ENCODE peak calls at places on chromosomes 3 and 15, in four cellular contexts. V is HepG2, H is K562, F is GM12878. O is an unnamed sample.

GRCh38 chr3:187183210-187183862 is 13.9 kb upstream of the RTP1 start:
- DNase-seq in V (no peak), H (no peak), F (no peak), O (no peak)

GRCh38 chr15:69551391-69552056 is 98.9 kb downstream of the RPLP1 start:
- DNase-seq in V (no peak), H (no peak), F (no peak), O (no peak)

GRCh38 chr3:40452057-40452456 is 5.1 kb upstream of the RPL14 start:
- DNase-seq in V (no peak), H (no peak), F (no peak), O (no peak)

GRCh38 chr15:68553994-68554715 is 24.6 kb upstream of the CORO2B start:
- DNase-seq in V (peak; percentile 61), H (peak; percentile 77), F (no peak), O (peak; percentile 71)

GRCh38 chr3:129519449-129519848 is 9.0 kb upstream of the RHO start:
- DNase-seq in V (no peak), H (no peak), F (no peak), O (no peak)

GRCh38 chr3:150544726-150545125 is 1.6 kb downstream of the SERP1 start:
- DNase-seq in V (peak; percentile 12), H (no peak), F (no peak), O (no peak)

GRCh38 chr15:67003586-67003985 is 61.8 kb upstream of the SMAD3 start:
- DNase-seq in V (no peak), H (no peak), F (no peak), O (peak; percentile 39)

GRCh38 chr3:176807938-176808337 is 389.3 kb downstream of the TBL1XR1 start:
- DNase-seq in V (no peak), H (no peak), F (no peak), O (no peak)

GRCh38 chr3:193776626-193777025 is 183.6 kb downstream of the OPA1 start:
- DNase-seq in V (no peak), H (no peak), F (no peak), O (no peak)

GRCh38 chr3:183555541-183556081 is at the start of gene KLHL6:
- DNase-seq in V (no peak), H (peak; percentile 53), F (peak; percentile 64), O (no peak)

GRCh38 chr3:56923546-56924224 is 121.9 kb upstream of the ARHGEF3 start:
- DNase-seq in V (no peak), H (peak; percentile 2), F (no peak), O (peak; percentile 52)

GRCh38 chr3:160885791-160886286 is 129.8 kb downstream of the PPM1L start:
- DNase-seq in V (peak; percentile 1), H (peak; percentile 83), F (peak; percentile 13), O (no peak)

GRCh38 chr3:36381311-36381956 is 1.1 kb downstream of the STAC start:
- DNase-seq in V (no peak), H (no peak), F (no peak), O (no peak)

GRCh38 chr3:50554553-50554952 is 13.0 kb downstream of the C3orf18 start:
- DNase-seq in V (no peak), H (no peak), F (no peak), O (no peak)

GRCh38 chr15:78050441-78050809 is 27.1 kb downstream of the TBC1D2B start:
- DNase-seq in V (no peak), H (no peak), F (no peak), O (no peak)

GRCh38 chr15:78049691-78050440 is 27.6 kb downstream of the TBC1D2B start:
- DNase-seq in V (no peak), H (no peak), F (peak; percentile 68), O (no peak)

GRCh38 chr15:78052545-78052944 is 25.0 kb downstream of the TBC1D2B start:
- DNase-seq in V (no peak), H (no peak), F (no peak), O (no peak)

GRCh38 chr15:78050851-78051250 is 26.7 kb downstream of the TBC1D2B start:
- DNase-seq in V (no peak), H (no peak), F (no peak), O (no peak)

GRCh38 chr15:78051622-78052405 is 25.7 kb downstream of the TBC1D2B start:
- DNase-seq in V (no peak), H (no peak), F (no peak), O (no peak)
- TF ChIP-seq CHD4 in V (no peak), H (no peak), F (no peak), O (no peak)

GRCh38 chr3:14204605-14205284 is 26.1 kb downstream of the LSM3 start:
- DNase-seq in V (no peak), H (peak; percentile 79), F (no peak), O (no peak)
- TF ChIP-seq EP300 in V (no peak), H (peak; percentile 96), F (no peak), O (no peak)

DNA sequence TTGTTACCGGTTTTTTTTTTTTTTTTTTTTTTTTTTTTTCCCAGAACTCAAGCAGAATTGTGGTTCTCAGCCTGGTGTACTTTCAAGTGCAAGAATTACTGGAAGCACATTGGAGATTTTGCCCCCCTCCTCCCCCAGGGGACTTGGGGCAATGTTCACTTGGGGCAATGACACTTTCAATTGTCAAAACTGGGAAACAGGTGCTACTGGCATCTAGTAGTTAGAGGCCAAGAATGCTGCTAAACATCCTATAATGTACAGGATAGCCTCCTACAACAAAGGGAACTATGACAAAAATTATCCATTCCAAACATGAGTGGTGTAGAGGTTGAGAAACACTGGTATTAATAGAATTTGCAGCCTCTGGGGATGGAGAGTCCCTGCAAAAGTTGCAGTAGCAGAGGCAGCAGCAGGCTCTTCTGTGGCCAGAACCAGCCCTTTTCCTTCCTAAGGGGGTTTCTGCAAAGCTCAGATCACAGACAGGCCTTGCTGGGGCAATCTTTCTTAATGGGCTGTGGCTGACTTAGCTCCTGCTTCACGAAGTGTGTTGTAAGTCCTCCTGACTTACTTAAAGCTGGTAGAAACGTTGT is 144.3 kb upstream of the MRPS22 start:
- DNase-seq in V (no peak), H (no peak), F (no peak), O (no peak)
- TF ChIP-seq CHD4 in V (no peak), H (no peak), F (no peak), O (no peak)

GRCh38 chr15:71151061-71151460 is 35.8 kb downstream of the THSD4 start:
- DNase-seq in V (no peak), H (no peak), F (no peak), O (no peak)
- TF ChIP-seq EP300 in V (no peak), H (no peak), F (no peak), O (no peak)

GRCh38 chr3:23702198-23702597 is 103.6 kb upstream of the UBE2E1 start:
- DNase-seq in V (no peak), H (no peak), F (no peak), O (no peak)

GRCh38 chr3:23698652-23699313 is 107.0 kb upstream of the UBE2E1 start:
- DNase-seq in V (no peak), H (no peak), F (no peak), O (no peak)

GRCh38 chr3:23701711-23702110 is 104.0 kb upstream of the UBE2E1 start:
- DNase-seq in V (no peak), H (no peak), F (no peak), O (no peak)

GRCh38 chr3:23697416-23697815 is 108.3 kb upstream of the UBE2E1 start:
- DNase-seq in V (no peak), H (no peak), F (no peak), O (no peak)

GRCh38 chr3:23696842-23697241 is 108.9 kb upstream of the UBE2E1 start:
- DNase-seq in V (no peak), H (no peak), F (no peak), O (no peak)
- TF ChIP-seq CHD4 in V (no peak), H (no peak), F (no peak), O (no peak)

GRCh38 chr3:80190051-80190450 is 422.3 kb upstream of the ROBO1 start:
- DNase-seq in V (no peak), H (no peak), F (no peak), O (no peak)
- TF ChIP-seq EP300 in V (no peak), H (no peak), F (no peak), O (no peak)

DNA sequence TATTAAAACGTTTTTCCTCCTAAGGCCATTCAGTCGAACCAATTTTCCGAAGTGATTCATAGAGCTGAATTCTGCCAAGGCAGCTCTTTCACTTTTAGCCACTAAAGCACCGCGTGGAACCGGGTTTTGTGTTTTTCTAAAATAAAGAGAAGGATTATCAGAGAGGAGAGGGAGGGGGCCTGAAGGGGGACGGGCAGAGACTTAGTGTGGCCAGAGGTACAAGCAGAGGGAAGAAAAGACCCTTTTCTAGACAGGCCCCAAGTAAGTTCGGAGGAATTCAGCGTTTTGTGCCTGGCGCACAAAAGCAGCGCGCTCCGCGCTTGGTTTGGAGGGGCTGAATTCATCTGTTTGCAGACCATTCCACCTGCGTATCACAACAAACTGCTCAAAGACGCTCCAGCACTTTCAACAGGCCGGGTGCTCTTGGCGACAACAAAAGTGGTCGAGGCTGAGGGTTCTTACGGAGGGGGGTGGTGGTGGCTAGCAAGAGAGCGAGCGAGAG is 1.1 kb upstream of the FEZF2 start:
- DNase-seq in V (no peak), H (no peak), F (no peak), O (no peak)
- TF ChIP-seq CHD4 in V (no peak), H (no peak), F (no peak), O (no peak)

GRCh38 chr3:126781406-126781805 is 77.4 kb downstream of the CHCHD6 start:
- DNase-seq in V (no peak), H (no peak), F (no peak), O (no peak)

GRCh38 chr3:126784254-126784653 is 80.2 kb downstream of the CHCHD6 start:
- DNase-seq in V (no peak), H (no peak), F (no peak), O (no peak)

GRCh38 chr3:126780666-126781065 is 76.6 kb downstream of the CHCHD6 start:
- DNase-seq in V (no peak), H (peak; percentile 24), F (no peak), O (no peak)

GRCh38 chr3:126782554-126782953 is 78.5 kb downstream of the CHCHD6 start:
- DNase-seq in V (no peak), H (no peak), F (no peak), O (peak; percentile 54)

DNA sequence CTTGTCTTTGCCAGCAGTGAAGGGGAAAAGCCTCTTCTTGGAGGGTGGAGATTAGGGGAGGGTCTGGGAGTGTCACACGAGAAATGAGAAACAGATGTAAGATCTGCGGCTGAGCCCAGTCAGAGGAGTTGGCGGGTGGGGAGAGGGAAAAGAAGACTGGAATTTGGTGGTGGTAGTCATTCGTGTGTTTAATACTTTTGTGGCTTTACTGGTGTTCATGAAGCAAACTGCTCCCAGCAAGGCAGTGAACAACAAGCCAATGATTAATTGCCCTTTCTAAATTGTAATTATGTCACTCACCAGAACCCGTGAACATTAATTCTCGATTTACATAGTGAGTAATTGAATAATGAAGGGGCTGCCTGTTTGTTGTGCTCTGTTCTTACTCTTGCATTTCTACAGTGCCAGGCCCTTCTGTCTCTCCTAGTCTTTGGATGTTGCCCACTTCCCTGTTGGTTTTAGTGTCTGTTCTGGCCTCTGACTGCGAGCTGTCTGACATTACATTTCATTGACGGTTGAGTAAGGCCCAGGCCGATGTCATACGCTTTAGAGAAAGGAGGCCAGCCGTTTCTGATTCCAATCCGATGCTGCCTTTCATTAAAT is 78.0 kb downstream of the CHCHD6 start:
- DNase-seq in V (no peak), H (no peak), F (no peak), O (no peak)
- TF ChIP-seq EP300 in V (no peak), H (no peak), F (no peak), O (no peak)

O was measured in A549.